ENCODE peak calls at places on chromosomes 5 and 9, in nine cellular contexts. J is H1, F is A549, W is HepG2, L is suprapubic skin, S is HCT116, N is IMR-90, T is Peyer's patch, Y is sigmoid colon. K is an unnamed sample.

GRCh38 chr9:93683331-93684134 is 107.1 kb downstream of the PHF2 start:
- DNase-seq in J (no peak), F (no peak), W (no peak), L (no peak), S (no peak), N (no peak), T (peak), Y (no peak), K (peak)

GRCh38 chr5:55222819-55223124 is 4.3 kb downstream of the MCIDAS start:
- DNase-seq in J (no peak), F (no peak), W (no peak), L (no peak), S (no peak), N (no peak), T (no peak), Y (no peak), K (no peak)

GRCh38 chr5:72412283-72413055 is 92.3 kb downstream of the PTCD2 start:
- DNase-seq in J (no peak), F (no peak), W (no peak), L (no peak), S (no peak), N (peak), T (no peak), Y (no peak), K (no peak)

GRCh38 chr5:41842777-41843176 is 27.4 kb downstream of the OXCT1 start:
- DNase-seq in J (no peak), F (no peak), W (no peak), L (no peak), S (no peak), N (no peak), T (no peak), Y (no peak), K (no peak)

GRCh38 chr5:167561796-167562195 is 729.6 kb upstream of the WWC1 start:
- DNase-seq in J (no peak), F (no peak), W (no peak), L (no peak), S (no peak), N (no peak), T (no peak), Y (no peak), K (no peak)

GRCh38 chr9:134689320-134690181 is 47.9 kb downstream of the COL5A1 start:
- DNase-seq in J (peak), F (peak), W (peak), L (peak), S (peak), N (peak), T (peak), Y (peak), K (peak)

GRCh38 chr5:124677376-124677998 is 69.0 kb downstream of the ZNF608 start:
- DNase-seq in J (no peak), F (no peak), W (no peak), L (no peak), S (no peak), N (peak), T (no peak), Y (peak), K (no peak)

GRCh38 chr5:181189962-181190710 is 14.9 kb downstream of the TRIM7 start:
- DNase-seq in J (no peak), F (no peak), W (no peak), L (no peak), S (no peak), N (no peak), T (peak), Y (peak), K (no peak)

GRCh38 chr5:39201160-39201794 is 18.1 kb downstream of the FYB1 start:
- DNase-seq in J (no peak), F (no peak), W (no peak), L (no peak), S (no peak), N (no peak), T (no peak), Y (no peak), K (no peak)

GRCh38 chr5:151556808-151557207 is 34.3 kb downstream of the FAT2 start:
- DNase-seq in J (no peak), F (no peak), W (no peak), L (no peak), S (no peak), N (no peak), T (no peak), Y (no peak), K (no peak)

GRCh38 chr9:16371306-16371705 is 499.2 kb downstream of the BNC2 start:
- DNase-seq in J (no peak), F (no peak), W (no peak), L (no peak), S (no peak), N (no peak), T (no peak), Y (no peak), K (no peak)

GRCh38 chr9:121637441-121638222 is 13.8 kb upstream of the DAB2IP start:
- DNase-seq in J (no peak), F (peak), W (no peak), L (no peak), S (no peak), N (peak), T (no peak), Y (no peak), K (no peak)

GRCh38 chr5:109388407-109388806 is 21.4 kb downstream of the PJA2 start:
- DNase-seq in J (no peak), F (no peak), W (no peak), L (no peak), S (no peak), N (peak), T (no peak), Y (no peak), K (no peak)

GRCh38 chr5:149151717-149152116 is 10.4 kb downstream of the ABLIM3 start:
- DNase-seq in J (no peak), F (no peak), W (no peak), L (no peak), S (no peak), N (peak), T (no peak), Y (no peak), K (no peak)

GRCh38 chr5:93636850-93637249 is 53.8 kb downstream of the NR2F1 start:
- DNase-seq in J (no peak), F (no peak), W (no peak), L (no peak), S (no peak), N (no peak), T (no peak), Y (no peak), K (no peak)
- TF ChIP-seq POLR2A in J (no peak), F (no peak), W (no peak), L (no peak), S (no peak), N (no peak), T (no peak), Y (no peak), K (no peak)

GRCh38 chr5:178589180-178590140 is 733 bp downstream of the COL23A1 start:
- DNase-seq in J (no peak), F (no peak), W (no peak), L (no peak), S (no peak), N (peak), T (no peak), Y (no peak), K (no peak)

GRCh38 chr5:178587793-178588611 is 2.2 kb downstream of the COL23A1 start:
- DNase-seq in J (no peak), F (no peak), W (no peak), L (no peak), S (no peak), N (no peak), T (no peak), Y (no peak), K (no peak)

GRCh38 chr5:178588769-178589168 is 1.4 kb downstream of the COL23A1 start:
- DNase-seq in J (no peak), F (no peak), W (no peak), L (no peak), S (no peak), N (no peak), T (no peak), Y (no peak), K (no peak)

GRCh38 chr5:178590924-178591423 is 781 bp upstream of the COL23A1 start:
- DNase-seq in J (no peak), F (no peak), W (no peak), L (no peak), S (no peak), N (peak), T (no peak), Y (no peak), K (no peak)

GRCh38 chr5:178590141-178590923 is at the start of gene COL23A1:
- DNase-seq in J (no peak), F (no peak), W (no peak), L (no peak), S (no peak), N (peak), T (no peak), Y (peak), K (no peak)
- TF ChIP-seq POLR2A in J (no peak), F (no peak), W (no peak), L (no peak), S (no peak), N (no peak), T (no peak), Y (no peak), K (no peak)

GRCh38 chr9:36941441-36941840 is 92.6 kb downstream of the PAX5 start:
- DNase-seq in J (no peak), F (no peak), W (no peak), L (peak), S (no peak), N (no peak), T (no peak), Y (no peak), K (no peak)

GRCh38 chr9:36940881-36941280 is 93.2 kb downstream of the PAX5 start:
- DNase-seq in J (no peak), F (no peak), W (no peak), L (peak), S (no peak), N (no peak), T (no peak), Y (no peak), K (no peak)

GRCh38 chr9:36945999-36946398 is 88.1 kb downstream of the PAX5 start:
- DNase-seq in J (no peak), F (no peak), W (no peak), L (no peak), S (no peak), N (no peak), T (no peak), Y (peak), K (no peak)

GRCh38 chr9:36939655-36940578 is 94.2 kb downstream of the PAX5 start:
- DNase-seq in J (no peak), F (no peak), W (no peak), L (peak), S (no peak), N (no peak), T (no peak), Y (no peak), K (no peak)

DNA sequence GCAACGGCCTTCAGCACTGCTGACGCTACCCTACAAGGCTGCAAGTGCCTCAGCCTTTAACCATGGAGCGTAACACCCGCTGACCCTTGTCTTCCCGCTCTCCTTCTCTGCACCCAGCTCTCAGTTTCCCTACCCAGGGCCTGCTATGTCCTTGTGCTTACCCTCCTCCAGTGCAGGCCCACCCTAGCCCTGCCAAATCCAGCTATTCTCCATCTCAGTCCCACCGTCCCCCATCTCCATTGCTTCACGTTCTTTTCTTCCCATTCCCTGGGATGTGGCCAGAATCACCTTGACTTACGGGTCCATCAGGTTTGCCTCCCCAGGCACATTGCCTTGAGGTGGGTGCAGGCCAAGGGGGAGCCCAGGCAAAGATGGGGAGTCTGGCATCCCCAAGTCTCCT is 91.2 kb downstream of the PAX5 start:
- DNase-seq in J (no peak), F (no peak), W (no peak), L (peak), S (no peak), N (no peak), T (no peak), Y (peak), K (no peak)
- TF ChIP-seq POLR2A in J (no peak), F (no peak), W (no peak), L (no peak), S (no peak), N (no peak), T (no peak), Y (no peak), K (no peak)

GRCh38 chr9:137253717-137254623 is 1.2 kb upstream of the NELFB start:
- DNase-seq in J (no peak), F (no peak), W (no peak), L (no peak), S (no peak), N (no peak), T (peak), Y (no peak), K (no peak)

GRCh38 chr9:137256839-137257238 is 1.7 kb downstream of the NELFB start:
- DNase-seq in J (no peak), F (no peak), W (no peak), L (no peak), S (no peak), N (no peak), T (no peak), Y (no peak), K (no peak)

GRCh38 chr9:137255448-137256114 is 454 bp downstream of the NELFB start:
- DNase-seq in J (no peak), F (no peak), W (peak), L (no peak), S (no peak), N (no peak), T (no peak), Y (no peak), K (no peak)

GRCh38 chr9:137256362-137256761 is 1.2 kb downstream of the NELFB start:
- DNase-seq in J (no peak), F (no peak), W (no peak), L (no peak), S (no peak), N (no peak), T (no peak), Y (no peak), K (no peak)

GRCh38 chr9:137254624-137255447 is at the start of gene NELFB:
- DNase-seq in J (no peak), F (peak), W (peak), L (peak), S (no peak), N (peak), T (peak), Y (peak), K (peak)
- TF ChIP-seq POLR2A in J (no peak), F (peak), W (no peak), L (no peak), S (peak), N (peak), T (peak), Y (peak), K (no peak)

DNA sequence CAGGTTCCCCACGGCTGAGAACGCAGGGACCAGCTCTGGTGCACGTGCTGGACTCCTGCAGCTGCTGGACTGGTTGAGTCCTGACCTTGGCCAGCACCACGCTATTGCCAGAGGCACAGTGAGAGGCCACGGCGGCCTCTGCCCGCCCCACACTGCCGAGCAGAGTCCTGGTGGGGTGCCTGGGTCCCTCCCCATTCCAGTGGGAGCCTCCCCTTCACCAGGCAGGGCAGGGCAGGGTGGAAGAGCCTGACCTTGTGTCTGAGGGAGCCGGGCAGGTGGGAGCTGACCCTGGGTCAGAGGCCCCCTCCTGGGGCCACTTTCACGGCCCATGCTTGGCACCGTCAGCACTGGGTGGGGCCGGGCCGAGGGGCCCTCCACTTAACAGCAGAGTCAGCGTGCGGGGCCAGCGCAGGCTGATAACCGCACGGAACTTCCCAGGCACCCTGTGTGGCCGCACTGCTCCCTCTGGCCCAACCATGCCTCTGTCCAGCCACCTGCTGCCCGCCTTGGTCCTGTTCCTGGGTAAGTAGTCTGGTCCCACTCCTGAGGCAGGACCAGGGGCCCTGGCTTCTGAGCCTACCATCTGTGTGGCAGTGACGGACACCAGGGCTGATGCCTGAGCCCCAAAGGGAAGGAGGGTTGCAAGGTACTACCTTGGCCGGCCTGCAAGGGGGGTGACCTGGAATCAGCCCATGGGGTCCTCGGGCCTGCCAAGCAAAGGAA is at the start of gene MAMDC4:
- DNase-seq in J (no peak), F (no peak), W (no peak), L (no peak), S (no peak), N (no peak), T (peak), Y (no peak), K (no peak)
- TF ChIP-seq POLR2A in J (no peak), F (no peak), W (no peak), L (no peak), S (no peak), N (no peak), T (no peak), Y (no peak), K (no peak)

DNA sequence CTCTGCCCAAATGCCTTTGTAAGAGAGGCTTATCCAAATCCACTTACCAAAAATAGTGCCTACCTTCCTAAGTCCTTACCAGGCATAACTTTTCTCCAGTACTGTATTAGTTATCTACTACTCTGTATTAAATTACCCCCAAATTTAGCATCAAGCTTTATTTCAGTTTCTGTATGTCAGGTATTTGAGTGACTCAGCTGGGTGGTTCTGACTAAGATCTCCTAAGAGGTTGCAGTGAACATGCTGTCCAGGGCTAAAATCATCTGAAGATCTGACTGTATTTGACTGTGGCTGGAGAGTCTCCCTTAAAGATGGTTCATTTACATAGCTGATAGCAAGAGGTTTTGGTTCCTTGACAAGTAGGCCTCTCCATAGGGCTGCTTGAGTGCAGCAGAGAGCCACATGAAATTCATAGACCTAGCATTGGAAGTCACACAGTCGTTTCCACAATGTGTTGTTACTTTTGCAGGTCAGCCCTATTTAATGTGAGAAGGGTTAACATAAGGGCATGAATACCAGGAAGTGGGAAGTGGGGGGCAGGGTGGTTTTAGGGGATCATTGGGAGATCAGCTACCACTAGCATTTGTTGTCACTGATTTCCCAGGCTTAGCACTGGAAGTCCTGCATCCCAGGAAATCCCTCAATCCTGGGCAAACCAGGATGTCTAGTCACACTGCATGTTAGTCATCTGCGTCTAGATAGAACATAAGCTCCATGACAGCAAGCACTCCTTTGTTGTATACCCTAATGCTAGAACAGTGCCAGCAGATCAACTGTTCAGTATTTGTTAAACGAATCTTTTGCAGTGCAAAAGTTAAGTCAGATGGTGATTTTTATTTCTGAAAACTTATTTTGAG is 2.0 kb upstream of the ZNF622 start:
- DNase-seq in J (no peak), F (no peak), W (no peak), L (no peak), S (no peak), N (peak), T (no peak), Y (no peak), K (no peak)
- TF ChIP-seq POLR2A in J (no peak), F (no peak), W (no peak), L (no peak), S (no peak), N (no peak), T (no peak), Y (no peak), K (no peak)

GRCh38 chr9:124196814-124197176 is 61.0 kb upstream of the NEK6 start:
- DNase-seq in J (no peak), F (no peak), W (no peak), L (no peak), S (no peak), N (no peak), T (no peak), Y (peak), K (no peak)

GRCh38 chr9:124202447-124202971 is 55.2 kb upstream of the NEK6 start:
- DNase-seq in J (no peak), F (no peak), W (no peak), L (no peak), S (no peak), N (peak), T (no peak), Y (no peak), K (no peak)

GRCh38 chr9:124198948-124199347 is 58.8 kb upstream of the NEK6 start:
- DNase-seq in J (no peak), F (no peak), W (no peak), L (no peak), S (no peak), N (no peak), T (no peak), Y (peak), K (peak)

GRCh38 chr9:124199474-124199873 is 58.3 kb upstream of the NEK6 start:
- DNase-seq in J (no peak), F (no peak), W (no peak), L (no peak), S (no peak), N (no peak), T (no peak), Y (peak), K (no peak)

GRCh38 chr9:124197177-124198095 is 60.3 kb upstream of the NEK6 start:
- DNase-seq in J (no peak), F (no peak), W (no peak), L (no peak), S (no peak), N (no peak), T (no peak), Y (peak), K (peak)
- TF ChIP-seq POLR2A in J (no peak), F (no peak), W (no peak), L (no peak), S (no peak), N (no peak), T (no peak), Y (no peak), K (no peak)

DNA sequence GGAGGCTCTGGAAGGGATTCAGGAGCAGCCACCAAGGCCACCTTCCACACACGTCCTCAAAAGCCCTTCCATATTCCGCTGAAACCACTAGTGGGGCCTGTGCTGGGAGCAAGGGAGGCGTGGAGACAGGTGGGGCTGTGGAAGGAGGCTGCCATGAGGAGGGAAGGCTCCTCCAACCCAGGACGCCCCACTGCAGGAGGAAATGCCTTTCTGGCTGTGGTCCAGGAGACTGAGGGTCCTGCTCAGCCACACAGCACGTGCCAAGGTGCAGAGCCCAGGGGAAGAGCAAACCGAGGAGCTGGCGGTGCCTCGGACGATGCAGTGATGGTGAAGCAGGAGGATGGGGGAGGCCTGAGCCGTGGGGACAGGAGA is 49.5 kb downstream of the ADAMTS2 start:
- DNase-seq in J (no peak), F (no peak), W (no peak), L (peak), S (no peak), N (no peak), T (no peak), Y (no peak), K (no peak)
- TF ChIP-seq POLR2A in J (no peak), F (no peak), W (no peak), L (no peak), S (no peak), N (no peak), T (no peak), Y (no peak), K (no peak)

DNA sequence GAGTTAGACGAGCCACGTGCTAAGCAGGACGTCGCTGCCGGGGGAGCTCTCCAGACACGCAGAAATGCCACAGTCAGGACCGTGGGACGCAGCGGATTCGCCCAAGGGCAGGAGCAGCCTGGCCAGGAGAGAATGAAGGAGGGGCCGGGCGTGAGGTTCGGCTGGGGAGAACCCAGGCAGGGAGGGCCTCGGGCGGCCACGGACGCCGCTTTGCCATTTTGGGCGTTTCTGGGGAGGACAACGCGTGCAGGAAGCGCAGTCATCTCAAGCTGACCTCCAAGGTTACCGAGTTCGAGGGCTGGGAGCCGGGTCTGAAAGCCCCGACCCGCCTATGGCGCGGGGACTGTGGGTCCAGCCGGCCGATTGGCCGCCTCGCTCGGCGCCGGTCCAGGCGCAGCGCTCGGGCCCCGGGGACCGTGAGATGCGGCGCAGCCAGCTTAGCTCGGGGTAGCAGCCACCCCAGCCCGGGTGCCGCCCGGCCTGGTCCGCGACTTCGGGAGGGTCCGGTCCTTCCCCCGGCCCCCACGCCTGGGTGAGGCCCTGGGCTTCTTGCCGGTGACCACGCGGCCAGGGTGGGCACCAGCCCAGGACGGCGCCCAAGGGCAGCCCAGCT is 761 bp upstream of the MAN1B1 start:
- DNase-seq in J (no peak), F (peak), W (no peak), L (peak), S (no peak), N (no peak), T (peak), Y (no peak), K (peak)
- TF ChIP-seq POLR2A in J (no peak), F (peak), W (no peak), L (no peak), S (no peak), N (no peak), T (no peak), Y (no peak), K (no peak)

K was measured in breast epithelium.